ENCODE peak calls at places on chromosome 6, in ten cellular contexts. Q is fibroblast of the aortic adventitia; H is CD8-positive, alpha-beta T cell; O is Calu3; I is cardiac muscle cell; B is heart right ventricle; U is CD4-positive, alpha-beta T cell; N is body of pancreas; G is left ventricle myocardium inferior; C is coronary artery. X is an unnamed sample.

GRCh38 chr6:110560239-110561015 is 84.0 kb upstream of the SLC22A16 start:
- DNase-seq in B (no peak), G (no peak), Q (no peak), N (no peak), U (no peak), H (no peak), O (no peak), I (no peak), C (no peak), X (no peak)

GRCh38 chr6:121305957-121306607 is 28.2 kb downstream of the TBC1D32 start:
- DNase-seq in U (no peak), C (no peak), B (no peak), O (peak; percentile 2), N (no peak), I (peak; percentile 62), H (no peak), G (no peak), Q (peak; percentile 48), X (peak; percentile 54)

GRCh38 chr6:52610745-52611355 is 34.0 kb upstream of the TRAM2 start:
- DNase-seq in C (no peak), B (no peak), U (no peak), H (no peak), G (no peak), I (peak; percentile 34), N (no peak), O (no peak), Q (no peak), X (peak; percentile 71)

GRCh38 chr6:137309078-137309762 is 90.0 kb upstream of the IFNGR1 start:
- DNase-seq in B (peak; percentile 61), H (no peak), N (peak; percentile 85), Q (peak; percentile 49), G (peak; percentile 73), C (no peak), O (peak; percentile 76), I (peak; percentile 77), U (no peak), X (peak; percentile 45)

GRCh38 chr6:56370127-56370540 is 122.8 kb upstream of the COL21A1 start:
- DNase-seq in O (peak; percentile 74), Q (peak; percentile 80), C (peak; percentile 82), H (no peak), G (peak; percentile 39), B (peak; percentile 34), I (peak; percentile 55), N (peak; percentile 76), U (no peak), X (peak; percentile 69)

GRCh38 chr6:113855500-113856010 is 1.6 kb upstream of the MARCKS start:
- DNase-seq in U (no peak), H (no peak), C (peak; percentile 74), B (peak; percentile 30), G (peak; percentile 17), N (peak; percentile 41), Q (peak; percentile 54), I (peak; percentile 54), O (peak; percentile 23), X (peak; percentile 66)

GRCh38 chr6:35070111-35070510 is 71.0 kb downstream of the TCP11 start:
- DNase-seq in N (no peak), O (no peak), H (no peak), U (no peak), Q (no peak), C (no peak), I (no peak), B (no peak), G (no peak), X (no peak)

GRCh38 chr6:12075067-12075563 is 63.0 kb downstream of the HIVEP1 start:
- DNase-seq in C (no peak), U (no peak), H (no peak), Q (peak; percentile 34), N (no peak), O (no peak), I (peak; percentile 31), G (no peak), B (no peak), X (peak; percentile 18)

GRCh38 chr6:130322673-130323268 is 43.0 kb upstream of the TMEM200A start:
- DNase-seq in Q (peak; percentile 91), G (no peak), B (no peak), C (no peak), H (peak; percentile 67), U (peak; percentile 45), I (peak; percentile 84), O (peak; percentile 30), N (peak; percentile 38), X (peak; percentile 83)

GRCh38 chr6:105781248-105781647 is 304.9 kb upstream of the PRDM1 start:
- DNase-seq in G (no peak), B (no peak), O (peak; percentile 55), N (no peak), U (no peak), Q (no peak), C (no peak), H (no peak), I (no peak), X (no peak)

GRCh38 chr6:32968770-32969684 is 633 bp downstream of the BRD2 start:
- DNase-seq in G (peak; percentile 80), U (peak; percentile 37), H (peak; percentile 76), N (peak; percentile 77), O (peak; percentile 74), B (peak; percentile 80), I (peak; percentile 91), C (peak; percentile 94), Q (peak; percentile 87), X (peak; percentile 92)

GRCh38 chr6:96468681-96469224 is 52.9 kb upstream of the UFL1 start:
- DNase-seq in Q (no peak), H (no peak), B (no peak), C (no peak), G (no peak), N (peak; percentile 15), I (no peak), U (no peak), O (no peak), X (no peak)

GRCh38 chr6:164640946-164641345 is 668.5 kb downstream of the C6orf118 start:
- DNase-seq in G (no peak), B (no peak), O (no peak), Q (no peak), N (no peak), H (no peak), U (no peak), I (no peak), C (no peak), X (no peak)

GRCh38 chr6:119348308-119349040 is 1.1 kb downstream of the MAN1A1 start:
- DNase-seq in C (no peak), O (peak; percentile 13), N (peak; percentile 37), Q (peak; percentile 16), H (peak; percentile 64), B (peak; percentile 34), U (peak; percentile 12), I (peak; percentile 39), G (peak; percentile 24), X (no peak)

GRCh38 chr6:163180874-163181541 is 233.5 kb upstream of the QKI start:
- DNase-seq in H (no peak), N (peak; percentile 76), B (peak; percentile 82), Q (peak; percentile 49), C (no peak), I (peak; percentile 84), U (no peak), G (peak; percentile 77), O (peak; percentile 84), X (peak; percentile 24)

DNA sequence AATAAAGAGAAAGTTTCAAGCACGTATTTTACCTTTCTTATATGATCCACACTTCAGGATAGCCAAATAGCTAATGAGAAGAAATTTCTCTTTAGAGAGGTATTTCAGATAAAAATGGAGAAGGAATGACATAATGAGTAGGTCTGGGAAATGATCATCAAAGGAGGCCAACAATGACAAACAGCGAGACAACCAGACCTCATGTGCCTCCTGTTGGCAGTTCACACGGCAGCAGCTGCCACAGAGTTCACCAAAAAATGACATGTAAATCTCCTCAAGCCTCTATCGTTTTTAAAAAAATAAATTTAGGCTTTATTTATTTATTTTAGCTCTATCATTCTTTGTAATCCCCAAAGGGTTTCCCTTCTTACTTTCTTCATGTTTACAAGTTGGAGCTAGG is 47.7 kb downstream of the SLC2A12 start:
- DNase-seq in N (no peak), I (no peak), Q (no peak), H (no peak), C (no peak), B (no peak), U (no peak), O (no peak), G (no peak), X (no peak)
- TF ChIP-seq CTCF in N (no peak), I (no peak), Q (no peak), H (no peak), C (no peak), B (peak; percentile 11), U (no peak), O (no peak), G (no peak), X (no peak)

DNA sequence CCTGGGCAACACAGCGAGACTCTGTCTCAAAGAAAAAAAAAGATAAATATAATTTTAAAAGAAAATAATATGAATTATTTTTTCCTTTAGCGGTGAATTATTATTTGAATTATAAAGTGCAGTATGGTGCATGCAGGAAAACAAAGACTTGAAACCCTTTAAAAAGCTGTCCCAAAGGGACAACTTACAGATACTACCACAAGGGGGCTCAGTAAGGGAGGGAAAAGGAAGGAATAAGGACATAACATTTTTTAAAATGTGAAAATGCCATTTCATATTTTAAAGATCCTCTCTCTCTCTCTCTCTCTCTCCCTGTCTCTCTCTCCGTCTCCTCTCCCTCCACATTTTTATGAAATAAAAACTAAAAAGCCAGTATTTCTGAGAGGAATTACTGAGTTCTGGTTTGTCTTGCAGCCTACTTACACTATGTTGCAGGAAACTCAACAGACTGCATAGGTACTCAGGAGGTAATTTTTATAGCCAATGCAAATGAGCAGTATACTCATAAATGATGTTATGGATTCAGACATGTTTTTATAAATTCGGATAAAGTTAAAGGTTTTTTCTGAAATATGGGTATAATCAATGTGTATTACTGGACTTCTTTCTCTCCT is 455.0 kb upstream of the GJE1 start:
- DNase-seq in G (no peak), Q (peak; percentile 62), I (peak; percentile 62), U (no peak), O (peak; percentile 8), N (no peak), H (no peak), C (no peak), B (no peak), X (peak; percentile 56)
- TF ChIP-seq CTCF in G (peak; percentile 62), Q (peak; percentile 76), I (peak; percentile 70), U (peak; percentile 52), O (peak; percentile 30), N (peak; percentile 8), H (peak; percentile 54), C (no peak), B (peak; percentile 61), X (peak; percentile 81)

DNA sequence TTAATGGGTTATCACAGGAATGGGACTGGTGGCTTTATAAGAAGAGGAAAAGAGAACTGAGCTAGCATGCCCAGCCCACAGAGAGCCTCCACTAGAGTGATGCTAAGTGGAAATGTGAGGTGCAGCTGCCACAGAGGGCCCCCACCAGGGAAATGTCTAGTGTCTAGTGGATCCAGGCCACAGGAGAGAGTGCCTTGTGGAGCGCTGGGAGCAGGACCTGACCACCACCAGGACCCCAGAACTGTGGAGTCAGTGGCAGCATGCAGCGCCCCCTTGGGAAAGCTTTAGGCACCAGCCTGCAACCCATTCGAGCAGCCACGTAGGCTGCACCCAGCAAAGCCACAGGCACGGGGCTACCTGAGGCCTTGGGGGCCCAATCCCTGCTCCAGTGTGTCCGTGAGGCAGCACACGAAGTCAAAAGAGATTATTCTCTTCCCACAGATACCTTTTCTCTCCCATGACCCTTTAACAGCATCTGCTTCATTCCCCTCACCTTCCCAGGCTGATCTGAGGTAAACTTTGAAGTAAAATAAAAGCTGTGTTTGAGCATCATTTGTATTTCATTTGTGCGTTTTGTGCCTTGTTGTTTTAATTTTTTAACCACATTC is 4.4 kb downstream of the HLA-E start:
- DNase-seq in N (no peak), O (no peak), G (no peak), B (no peak), H (peak; percentile 73), I (no peak), Q (no peak), U (peak; percentile 31), C (no peak), X (no peak)
- TF ChIP-seq CTCF in N (no peak), O (peak; percentile 22), G (no peak), B (no peak), H (peak; percentile 36), I (peak; percentile 27), Q (peak; percentile 13), U (peak; percentile 31), C (no peak), X (peak; percentile 27)

GRCh38 chr6:89239338-89239737 is 22.2 kb upstream of the GABRR1 start:
- DNase-seq in Q (no peak), O (peak; percentile 12), C (no peak), H (no peak), U (no peak), B (no peak), I (peak; percentile 18), N (no peak), G (no peak), X (no peak)
- TF ChIP-seq CTCF in Q (peak; percentile 34), O (no peak), C (no peak), H (peak; percentile 48), U (no peak), B (no peak), I (peak; percentile 51), N (no peak), G (peak; percentile 37), X (peak; percentile 46)

X was measured in fibroblast of villous mesenchyme.